ENCODE peak calls at places on chromosomes 13 and 19, in eight cellular contexts. G is adrenal gland, O is stomach, C is uterus, L is esophagus squamous epithelium, J is breast epithelium, R is tibial nerve, B is suprapubic skin. D is an unnamed sample. For H3K36me3, the result is how much of the 10 kb centered on the place peaks cover.

GRCh38 chr19:2612619-2613249 is 89.8 kb downstream of the GNG7 start:
- DNase-seq in O (no peak), C (no peak), B (no peak), R (no peak), J (no peak), L (no peak), G (no peak), D (no peak)

GRCh38 chr19:55703790-55704215 is 28.8 kb downstream of the EPN1 start:
- DNase-seq in R (no peak), L (no peak), J (no peak), G (no peak), C (no peak), B (no peak), O (peak), D (no peak)

GRCh38 chr13:74288361-74288911 is 154.2 kb upstream of the KLF12 start:
- DNase-seq in R (no peak), G (no peak), J (no peak), L (no peak), C (peak), B (no peak), O (peak), D (no peak)

GRCh38 chr13:98476538-98476966 is 100.4 kb downstream of the STK24 start:
- DNase-seq in B (no peak), C (peak), O (peak), J (no peak), G (peak), L (no peak), R (no peak), D (no peak)

GRCh38 chr13:29482504-29482903 is 113.0 kb downstream of the SLC7A1 start:
- DNase-seq in B (no peak), C (no peak), L (no peak), O (no peak), J (no peak), G (no peak), R (no peak), D (no peak)

GRCh38 chr13:23468811-23469210 is 35.3 kb upstream of the SACS start:
- DNase-seq in J (no peak), R (no peak), G (no peak), B (no peak), L (no peak), O (no peak), C (no peak), D (no peak)

GRCh38 chr19:57642396-57643046 is 9.6 kb downstream of the ZNF211 start:
- DNase-seq in O (no peak), G (peak), C (no peak), J (no peak), R (no peak), L (no peak), B (no peak), D (no peak)

GRCh38 chr19:14003279-14004051 is 2.7 kb downstream of the RFX1 start:
- DNase-seq in J (no peak), G (no peak), C (no peak), L (no peak), O (no peak), B (no peak), R (no peak), D (no peak)

GRCh38 chr13:114177245-114178010 is 1.6 kb upstream of the CFAP97D2 start:
- DNase-seq in R (no peak), B (no peak), O (no peak), G (no peak), C (no peak), J (no peak), L (no peak), D (no peak)

GRCh38 chr19:48628486-48629296 is 8.5 kb downstream of the DBP start:
- DNase-seq in G (peak), C (no peak), O (no peak), B (no peak), J (no peak), R (no peak), L (no peak), D (no peak)

GRCh38 chr13:65959305-65959704 is 1270.8 kb downstream of the PCDH9 start:
- DNase-seq in R (no peak), C (no peak), G (no peak), O (no peak), B (no peak), J (no peak), L (no peak), D (no peak)

GRCh38 chr19:54449701-54450069 is 686 bp downstream of the LENG8 start:
- DNase-seq in B (no peak), O (no peak), R (no peak), J (no peak), C (no peak), G (no peak), L (no peak), D (no peak)

GRCh38 chr13:75934889-75935288 is 298.8 kb downstream of the LMO7 start:
- DNase-seq in J (no peak), R (no peak), L (no peak), G (no peak), C (no peak), B (no peak), O (no peak), D (no peak)

GRCh38 chr19:52992109-52993004 is 21.4 kb upstream of the ERVV-1 start:
- DNase-seq in R (no peak), J (no peak), B (no peak), C (peak), G (no peak), L (no peak), O (peak), D (no peak)

GRCh38 chr13:22194106-22194810 is 523.4 kb downstream of the FGF9 start:
- DNase-seq in G (peak), L (no peak), J (no peak), O (no peak), B (no peak), R (no peak), C (no peak), D (peak)

GRCh38 chr13:73702419-73703071 is 431.7 kb downstream of the KLF12 start:
- DNase-seq in O (no peak), G (no peak), L (no peak), C (no peak), R (no peak), B (no peak), J (no peak), D (no peak)

GRCh38 chr19:56106993-56107392 is 14.1 kb downstream of the ZNF787 start:
- DNase-seq in J (no peak), O (no peak), C (no peak), B (no peak), G (no peak), R (no peak), L (no peak), D (no peak)

GRCh38 chr19:10431943-10432735 is 11.8 kb downstream of the PDE4A start:
- DNase-seq in R (no peak), B (peak), O (peak), J (no peak), G (peak), L (no peak), C (no peak), D (no peak)

GRCh38 chr13:93244918-93245280 is 18.3 kb downstream of the GPC6 start:
- DNase-seq in R (no peak), B (no peak), G (no peak), L (no peak), J (no peak), O (no peak), C (no peak), D (no peak)

GRCh38 chr19:38073806-38074685 is 150.0 kb downstream of the DPF1 start:
- DNase-seq in B (no peak), G (no peak), R (no peak), C (no peak), L (no peak), J (no peak), O (no peak), D (no peak)

GRCh38 chr13:98171806-98172569 is 5.1 kb downstream of the RNF113B start:
- DNase-seq in O (peak), G (peak), C (no peak), R (peak), B (no peak), J (no peak), L (no peak), D (no peak)

GRCh38 chr19:4390017-4390861 is 10.1 kb downstream of the SH3GL1 start:
- DNase-seq in G (peak), J (no peak), O (no peak), R (no peak), C (no peak), L (no peak), B (no peak), D (no peak)

GRCh38 chr19:54572696-54573311 is 786 bp upstream of the LILRA2 start:
- DNase-seq in L (no peak), G (peak), B (no peak), O (no peak), R (no peak), C (no peak), J (no peak), D (peak)

GRCh38 chr19:48751835-48752510 is 468 bp downstream of the FUT1 start:
- DNase-seq in O (no peak), L (no peak), G (no peak), R (no peak), C (no peak), J (no peak), B (no peak), D (no peak)

GRCh38 chr13:30802953-30803478 is 67.7 kb downstream of the ALOX5AP start:
- DNase-seq in L (peak), R (peak), O (peak), C (peak), B (peak), G (peak), J (peak), D (peak)

GRCh38 chr19:6055013-6055795 is 55.1 kb downstream of the RFX2 start:
- DNase-seq in L (no peak), O (no peak), G (no peak), J (no peak), C (no peak), B (no peak), R (no peak), D (peak)

GRCh38 chr13:30021611-30022010 is 171.2 kb upstream of the UBL3 start:
- DNase-seq in B (no peak), O (no peak), J (no peak), R (no peak), L (no peak), C (no peak), G (no peak), D (no peak)

GRCh38 chr13:35953537-35954206 is 177.5 kb downstream of the DCLK1 start:
- DNase-seq in C (peak), B (peak), L (no peak), O (peak), R (peak), J (no peak), G (peak), D (peak)

GRCh38 chr13:77230560-77230959 is 96.3 kb downstream of the MYCBP2 start:
- DNase-seq in O (no peak), G (no peak), R (no peak), C (no peak), B (no peak), L (no peak), J (no peak), D (no peak)

GRCh38 chr19:29098863-29099481 is 114.0 kb downstream of the UQCRFS1 start:
- DNase-seq in C (peak), B (peak), J (no peak), L (no peak), R (peak), O (peak), G (peak), D (peak)

GRCh38 chr13:98576215-98576945 is 527 bp downstream of the STK24 start:
- DNase-seq in G (peak), B (peak), C (peak), L (no peak), J (no peak), O (peak), R (no peak), D (no peak)

GRCh38 chr13:24038405-24038804 is 122.1 kb upstream of the SPATA13 start:
- DNase-seq in J (no peak), B (no peak), R (no peak), G (no peak), O (no peak), C (no peak), L (no peak), D (no peak)

GRCh38 chr19:41264581-41265375 is 606 bp downstream of the HNRNPUL1 start:
- DNase-seq in G (peak), O (peak), R (no peak), L (no peak), B (peak), C (peak), J (peak), D (no peak)

GRCh38 chr19:41269055-41269454 is 4.9 kb downstream of the HNRNPUL1 start:
- DNase-seq in O (no peak), L (no peak), G (no peak), J (no peak), R (no peak), C (no peak), B (no peak), D (no peak)

GRCh38 chr19:41263042-41263849 is 926 bp upstream of the HNRNPUL1 start:
- DNase-seq in B (peak), G (peak), O (peak), C (peak), L (no peak), R (peak), J (peak), D (peak)

GRCh38 chr19:41263850-41264580 is at the start of gene HNRNPUL1:
- DNase-seq in B (peak), R (peak), L (peak), C (peak), O (peak), G (peak), J (peak), D (peak)

DNA sequence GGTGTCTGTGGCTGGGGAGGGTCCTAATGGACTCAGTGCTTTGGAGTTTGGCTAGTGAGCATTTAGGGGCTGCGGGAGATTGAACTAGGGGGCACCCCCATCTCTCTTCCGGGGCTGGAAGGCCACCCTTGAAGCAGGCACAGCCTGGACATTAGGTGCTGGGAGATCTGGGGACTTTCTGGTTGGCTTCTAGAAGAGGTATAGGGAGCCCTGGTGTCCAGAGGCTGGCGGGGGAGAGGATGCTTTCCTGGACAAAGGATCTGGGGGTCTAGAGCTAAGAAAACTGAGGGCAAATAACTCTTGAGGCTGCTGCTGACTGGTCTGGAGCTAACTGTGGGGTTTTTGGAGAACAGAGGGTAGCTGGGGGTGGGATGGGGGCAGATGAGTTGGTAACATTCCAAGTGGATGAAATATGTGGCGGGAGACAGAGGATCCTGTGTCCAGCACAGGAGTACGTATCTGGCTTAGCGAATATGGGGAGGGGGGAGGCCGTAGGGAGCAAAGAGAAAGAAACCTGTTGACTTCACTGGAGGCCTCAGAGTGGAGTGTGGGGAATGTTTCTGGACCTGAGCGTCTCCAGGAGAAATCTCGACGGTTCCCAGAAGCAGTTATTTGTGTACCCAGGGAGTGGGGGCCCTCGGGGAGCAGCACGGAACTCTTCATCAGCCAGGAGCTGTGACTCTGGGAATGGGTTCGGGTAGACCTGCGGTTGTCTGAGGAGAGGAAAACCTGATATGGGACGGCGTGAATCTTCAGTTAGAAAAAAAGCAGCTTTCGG is 1.4 kb downstream of the HNRNPUL1 start:
- DNase-seq in C (no peak), J (peak), O (peak), B (no peak), R (no peak), L (no peak), G (peak), D (no peak)
- H3K36me3 ChIP-seq in C (under half), J (under half), O (under half), B (under half), R (under half), L (under half), G (under half), D (under half)

DNA sequence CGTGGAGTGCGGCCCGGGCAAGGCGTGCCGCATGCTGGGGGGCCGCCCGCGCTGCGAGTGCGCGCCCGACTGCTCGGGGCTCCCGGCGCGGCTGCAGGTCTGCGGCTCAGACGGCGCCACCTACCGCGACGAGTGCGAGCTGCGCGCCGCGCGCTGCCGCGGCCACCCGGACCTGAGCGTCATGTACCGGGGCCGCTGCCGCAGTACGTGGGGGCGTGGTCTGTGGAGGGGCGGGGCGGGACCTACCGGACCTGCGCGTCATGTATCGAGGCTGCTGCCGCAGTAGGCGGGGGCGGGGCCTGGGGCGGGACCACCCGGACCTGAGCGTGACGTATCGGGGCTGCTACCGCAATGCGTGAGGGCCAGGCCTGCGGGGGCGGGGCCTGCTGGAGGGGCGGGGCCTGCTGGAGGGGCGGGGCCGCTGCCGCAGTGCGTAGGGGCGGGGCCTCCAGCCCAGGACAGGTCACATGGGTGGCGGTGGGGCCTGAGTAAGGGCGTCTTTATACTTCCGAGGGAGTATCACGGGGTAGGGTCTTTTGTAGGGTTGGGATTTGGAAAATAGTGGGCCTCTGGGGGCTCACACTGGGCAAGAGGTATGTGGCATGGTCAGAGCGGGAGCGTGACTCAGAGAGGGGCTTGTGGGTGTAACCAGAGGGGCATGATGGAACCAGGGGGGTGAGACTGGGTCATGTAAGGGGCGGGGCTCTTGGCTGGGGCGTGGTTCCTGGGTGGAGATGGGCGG is 4.3 kb downstream of the FSTL3 start:
- DNase-seq in O (peak), R (peak), B (peak), J (peak), L (peak), G (peak), C (peak), D (peak)
- TF ChIP-seq POLR2A in O (no peak), R (peak), B (peak), J (no peak), L (no peak), G (peak), C (peak), D (peak)

DNA sequence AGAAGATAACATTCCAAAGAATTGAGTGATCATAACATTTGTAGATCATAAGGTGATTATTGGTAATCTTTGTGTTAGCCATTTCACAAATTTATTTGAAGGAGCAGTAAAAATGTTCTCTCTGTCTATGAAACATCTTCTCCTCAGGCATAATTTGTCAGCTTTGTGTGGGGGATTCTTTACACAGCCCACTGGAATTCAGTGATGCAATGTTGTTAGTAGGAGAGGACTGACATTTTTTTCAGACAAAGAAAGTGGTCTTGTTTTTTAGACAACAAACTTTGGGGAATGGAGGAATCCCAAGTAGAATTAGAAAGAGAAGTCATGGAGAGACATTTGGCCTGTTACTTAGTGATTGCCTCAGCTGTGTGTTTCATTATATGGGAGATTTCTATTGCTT is 100.3 kb downstream of the ITGBL1 start:
- DNase-seq in C (no peak), B (no peak), O (no peak), J (no peak), G (no peak), L (no peak), R (no peak), D (no peak)
- TF ChIP-seq CTCF in C (no peak), B (no peak), O (no peak), J (no peak), G (no peak), L (no peak), R (no peak), D (no peak)

DNA sequence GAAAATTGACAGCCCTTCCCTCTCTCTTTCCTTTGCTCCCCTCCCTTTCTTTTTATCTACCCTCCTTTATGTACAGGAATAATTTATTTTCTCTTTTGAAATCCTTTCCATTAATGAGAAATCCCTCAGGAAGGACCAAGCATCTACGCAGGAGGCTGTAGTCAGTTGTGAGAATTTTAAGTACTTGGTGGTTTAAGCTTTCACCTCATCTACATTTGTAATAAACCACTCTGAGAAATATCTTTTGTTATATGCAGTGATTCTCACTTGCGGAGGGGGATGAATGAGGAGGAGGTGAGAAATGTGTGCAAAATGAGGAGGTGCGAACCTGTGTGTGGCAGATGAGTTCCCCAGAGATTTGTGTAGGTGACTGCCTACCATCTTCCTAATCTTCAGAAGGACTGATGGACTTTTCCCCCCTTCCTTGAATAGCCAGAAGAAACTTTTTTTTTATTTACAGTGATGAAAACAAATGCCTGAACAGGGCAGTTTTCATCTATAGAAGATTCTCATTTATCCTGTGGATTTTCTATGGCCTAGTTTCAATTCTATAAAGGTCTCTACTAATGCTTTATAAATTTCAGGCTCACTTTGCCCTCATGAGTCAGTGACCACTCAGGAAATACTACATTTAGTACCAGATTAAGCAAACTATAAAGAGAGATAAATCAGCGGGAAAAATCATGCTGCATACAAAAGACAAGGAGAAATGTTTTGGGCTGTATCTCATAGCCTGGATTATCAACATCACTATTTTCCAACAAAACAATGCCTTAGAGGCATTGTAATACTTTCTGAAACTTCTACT is 118.3 kb downstream of the LHFPL6 start:
- DNase-seq in B (no peak), J (no peak), G (no peak), C (no peak), O (no peak), L (no peak), R (no peak), D (no peak)
- H3K36me3 ChIP-seq in B (under half), J (under half), G (under half), C (under half), O (under half), L (under half), R (under half), D (under half)

GRCh38 chr19:7981661-7982060 is 23.8 kb downstream of the ELAVL1 start:
- DNase-seq in O (no peak), R (no peak), L (no peak), J (no peak), B (no peak), C (no peak), G (no peak), D (no peak)
- TF ChIP-seq POLR2A in O (no peak), R (no peak), L (no peak), J (no peak), B (no peak), C (no peak), G (no peak), D (no peak)

GRCh38 chr19:18357442-18358264 is 17.3 kb downstream of the PGPEP1 start:
- DNase-seq in O (peak), R (no peak), J (no peak), B (no peak), C (no peak), G (peak), L (no peak), D (no peak)
- TF ChIP-seq CTCF in O (no peak), R (no peak), J (no peak), B (no peak), C (no peak), G (no peak), L (no peak), D (no peak)

GRCh38 chr19:43923875-43924274 is 11.2 kb downstream of the ZNF45 start:
- DNase-seq in R (no peak), J (no peak), B (no peak), L (no peak), O (no peak), C (no peak), G (no peak), D (no peak)
- H3K36me3 ChIP-seq in R (under half), J (half or more), B (half or more), L (under half), O (half or more), C (under half), G (half or more), D (half or more)

D was measured in esophagus muscularis mucosa.